ENCODE peak calls at places on chromosomes 12 and 14, in six cellular contexts. Y is non-pigmented ciliary epithelial cell; V is AG09309; L is stimulated activated CD4-positive, alpha-beta T cell treated with anti-CD3 and anti-CD28 coated beads, Interleukin-2, amount 100 ng/mL, for 48 hours; K is adipocyte; T is activated CD4-positive, alpha-beta T cell treated with anti-CD3 and anti-CD28 coated beads, Interleukin-2, amount 50 U/mL, for 4 hours. H is an unnamed sample.

GRCh38 chr12:15883536-15883935 is 1.3 kb downstream of the STRAP start:
- DNase-seq in L (no peak), K (peak; percentile 40), Y (no peak), T (no peak), V (no peak), H (peak; percentile 8)

GRCh38 chr12:114902665-114903393 is 218.9 kb upstream of the TBX3 start:
- DNase-seq in K (peak; percentile 58), L (no peak), V (peak; percentile 80), T (no peak), Y (peak; percentile 60), H (peak; percentile 23)

GRCh38 chr12:15151141-15152091 is 69.8 kb downstream of the RERG start:
- DNase-seq in V (no peak), K (peak; percentile 57), T (no peak), Y (no peak), L (no peak), H (no peak)

GRCh38 chr14:61588419-61588901 is 106.9 kb upstream of the HIF1A start:
- DNase-seq in T (no peak), Y (no peak), V (no peak), K (peak; percentile 77), L (no peak), H (peak; percentile 43)

GRCh38 chr14:72169521-72169920 is 237.3 kb downstream of the RGS6 start:
- DNase-seq in V (no peak), Y (no peak), K (no peak), T (no peak), L (no peak), H (no peak)

GRCh38 chr12:112107728-112108447 is 695 bp downstream of the NAA25 start:
- DNase-seq in K (peak; percentile 58), Y (no peak), T (no peak), L (no peak), V (no peak), H (no peak)

GRCh38 chr12:51482808-51483532 is 58.3 kb downstream of the SLC4A8 start:
- DNase-seq in K (peak; percentile 3), V (no peak), T (peak; percentile 13), Y (no peak), L (peak; percentile 16), H (peak; percentile 11)

GRCh38 chr12:92764820-92765219 is 62.0 kb downstream of the PLEKHG7 start:
- DNase-seq in L (no peak), T (no peak), K (no peak), V (no peak), Y (no peak), H (no peak)

GRCh38 chr14:100168515-100168914 is 9.1 kb upstream of the DEGS2 start:
- DNase-seq in Y (no peak), L (no peak), K (no peak), T (no peak), V (no peak), H (no peak)

GRCh38 chr12:6563448-6564050 is 4.5 kb downstream of the NOP2 start:
- DNase-seq in L (peak; percentile 75), Y (no peak), K (peak; percentile 74), T (peak; percentile 64), V (no peak), H (peak; percentile 67)

GRCh38 chr12:2323538-2324261 is 270.9 kb downstream of the CACNA1C start:
- DNase-seq in Y (no peak), L (no peak), K (no peak), T (no peak), V (no peak), H (no peak)

GRCh38 chr12:47038270-47038748 is 41.1 kb upstream of the PCED1B start:
- DNase-seq in Y (no peak), K (peak; percentile 63), V (no peak), L (no peak), T (no peak), H (no peak)

GRCh38 chr12:90102957-90103652 is 394.5 kb upstream of the ATP2B1 start:
- DNase-seq in K (peak; percentile 63), Y (no peak), T (no peak), L (no peak), V (no peak), H (no peak)

GRCh38 chr12:106074706-106075392 is 63.9 kb downstream of the NUAK1 start:
- DNase-seq in L (no peak), Y (no peak), V (no peak), T (no peak), K (peak; percentile 65), H (peak; percentile 55)

GRCh38 chr12:57165741-57166140 is 18.3 kb upstream of the LRP1-AS start:
- DNase-seq in T (no peak), K (no peak), Y (no peak), L (no peak), V (no peak), H (no peak)

GRCh38 chr12:75974323-75975273 is 57.0 kb downstream of the PHLDA1 start:
- DNase-seq in Y (no peak), T (no peak), L (no peak), K (no peak), V (no peak), H (no peak)

GRCh38 chr12:111838353-111838752 is 3.7 kb upstream of the MAPKAPK5 start:
- DNase-seq in T (no peak), Y (no peak), L (no peak), K (no peak), V (no peak), H (no peak)

GRCh38 chr14:89237923-89238529 is 179.0 kb downstream of the FOXN3 start:
- DNase-seq in T (no peak), Y (no peak), L (no peak), K (peak; percentile 30), V (no peak), H (no peak)

GRCh38 chr14:32259368-32260013 is 56.4 kb upstream of the RNU6-8 start:
- DNase-seq in V (peak; percentile 17), L (no peak), T (no peak), Y (peak; percentile 49), K (peak; percentile 59), H (peak; percentile 4)

GRCh38 chr14:56487090-56487667 is 92.4 kb upstream of the TMEM260 start:
- DNase-seq in K (peak; percentile 75), L (no peak), T (no peak), Y (no peak), V (no peak), H (no peak)

GRCh38 chr12:67534046-67534445 is 114.5 kb upstream of the DYRK2 start:
- DNase-seq in K (no peak), Y (no peak), T (no peak), V (no peak), L (no peak), H (no peak)

GRCh38 chr12:1593232-1594044 is 943 bp downstream of the FBXL14 start:
- DNase-seq in L (peak; percentile 25), T (peak; percentile 35), Y (no peak), V (no peak), K (peak; percentile 48), H (no peak)

GRCh38 chr12:66438601-66439000 is 136.3 kb downstream of the HELB start:
- DNase-seq in Y (peak; percentile 27), T (no peak), L (no peak), V (no peak), K (peak; percentile 56), H (no peak)

GRCh38 chr14:21978184-21978998 is 304.8 kb upstream of the OR4E1 start:
- DNase-seq in T (peak; percentile 47), L (peak; percentile 60), V (no peak), Y (no peak), K (peak; percentile 4), H (peak; percentile 15)

GRCh38 chr12:21054334-21054733 is 76.7 kb upstream of the SLCO1B1 start:
- DNase-seq in L (no peak), T (no peak), V (no peak), K (no peak), Y (no peak), H (no peak)

GRCh38 chr14:101502761-101503392 is 58.4 kb upstream of the DIO3 start:
- DNase-seq in T (no peak), L (no peak), V (no peak), Y (no peak), K (no peak), H (no peak)

GRCh38 chr12:49332441-49332861 is 4.5 kb downstream of the C1QL4 start:
- DNase-seq in V (no peak), Y (no peak), K (no peak), L (no peak), T (no peak), H (no peak)

GRCh38 chr14:59483819-59484610 is at the start of the genes JKAMP and L3HYPDH:
- DNase-seq in L (peak; percentile 97), K (peak; percentile 99), T (peak; percentile 99), V (peak; percentile 73), Y (peak; percentile 66), H (peak; percentile 90)

GRCh38 chr12:51821423-51822260 is 26.9 kb downstream of the FIGNL2 start:
- DNase-seq in Y (no peak), V (no peak), T (peak; percentile 48), L (peak; percentile 33), K (no peak), H (no peak)

GRCh38 chr14:67241416-67242362 is at the start of gene PALS1:
- DNase-seq in Y (peak; percentile 61), V (peak; percentile 54), T (no peak), L (no peak), K (peak; percentile 88), H (peak; percentile 61)

GRCh38 chr14:44962573-44963528 is 861 bp downstream of the TOGARAM1 start:
- DNase-seq in K (peak; percentile 73), Y (no peak), V (no peak), L (no peak), T (peak; percentile 6), H (peak; percentile 26)